ENCODE peak calls at places on chromosomes 6 and 20, in four cellular contexts. S, G, W and B are unnamed samples.

GRCh38 chr6:5068153-5068751 is 16.9 kb upstream of the PPP1R3G start:
- DNase-seq in S (no peak), W (no peak), G (no peak), B (no peak)

GRCh38 chr20:35669681-35670080 is 5.0 kb upstream of the CPNE1 start:
- DNase-seq in W (no peak), G (peak), S (no peak), B (no peak)

GRCh38 chr6:165962361-165962760 is 205.3 kb downstream of the TBXT start:
- DNase-seq in G (no peak), S (no peak), W (no peak), B (no peak)

GRCh38 chr6:167704396-167704801 is 122.3 kb upstream of the AFDN start:
- DNase-seq in G (peak), W (no peak), S (no peak), B (no peak)

GRCh38 chr6:121885399-121886152 is 450.1 kb downstream of the GJA1 start:
- DNase-seq in W (no peak), G (no peak), S (no peak), B (no peak)

GRCh38 chr6:15148356-15149058 is 97.4 kb upstream of the JARID2 start:
- DNase-seq in W (no peak), G (no peak), S (no peak), B (no peak)

GRCh38 chr20:59055302-59055701 is 12.7 kb upstream of the PRELID3B start:
- DNase-seq in G (no peak), S (no peak), W (no peak), B (no peak)

GRCh38 chr6:169851641-169852503 is 100.5 kb downstream of the ERMARD start:
- DNase-seq in S (no peak), W (no peak), G (no peak), B (peak)

GRCh38 chr20:40777653-40778052 is 88.6 kb upstream of the MAFB start:
- DNase-seq in S (no peak), G (no peak), W (no peak), B (no peak)

DNA sequence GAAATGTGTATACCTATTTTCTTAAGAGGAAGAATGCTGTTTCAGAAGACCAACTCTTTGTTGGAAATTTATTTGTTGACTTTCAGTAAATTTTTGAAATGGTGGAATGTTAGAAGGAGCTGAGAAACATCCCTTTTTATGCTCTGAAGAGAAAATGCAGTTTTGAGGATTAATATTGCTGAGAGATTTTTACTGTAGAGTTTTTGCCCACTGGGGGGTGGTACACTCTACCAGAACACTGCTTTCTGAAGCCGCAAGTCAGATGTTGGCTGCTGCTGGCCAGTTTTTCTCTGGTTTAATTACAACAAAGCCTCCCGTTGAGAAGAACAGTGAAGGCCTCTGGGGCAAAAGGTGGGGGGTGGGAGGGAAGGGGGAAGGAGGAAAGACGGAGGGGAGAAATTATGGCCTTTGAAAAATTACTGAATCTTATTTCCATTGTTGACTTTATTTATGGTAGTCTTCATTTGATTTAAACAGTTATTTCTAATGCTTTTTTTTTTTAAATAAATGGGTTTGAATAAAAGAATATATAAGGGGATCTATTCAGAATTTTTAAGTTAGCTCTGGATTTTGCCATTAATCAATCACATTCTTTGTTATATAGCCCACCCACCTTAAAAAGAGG is 3.0 kb downstream of the FLRT3 start:
- DNase-seq in G (no peak), W (peak), S (no peak), B (no peak)
- TF ChIP-seq CTCF in G (no peak), W (peak), S (no peak), B (peak)

DNA sequence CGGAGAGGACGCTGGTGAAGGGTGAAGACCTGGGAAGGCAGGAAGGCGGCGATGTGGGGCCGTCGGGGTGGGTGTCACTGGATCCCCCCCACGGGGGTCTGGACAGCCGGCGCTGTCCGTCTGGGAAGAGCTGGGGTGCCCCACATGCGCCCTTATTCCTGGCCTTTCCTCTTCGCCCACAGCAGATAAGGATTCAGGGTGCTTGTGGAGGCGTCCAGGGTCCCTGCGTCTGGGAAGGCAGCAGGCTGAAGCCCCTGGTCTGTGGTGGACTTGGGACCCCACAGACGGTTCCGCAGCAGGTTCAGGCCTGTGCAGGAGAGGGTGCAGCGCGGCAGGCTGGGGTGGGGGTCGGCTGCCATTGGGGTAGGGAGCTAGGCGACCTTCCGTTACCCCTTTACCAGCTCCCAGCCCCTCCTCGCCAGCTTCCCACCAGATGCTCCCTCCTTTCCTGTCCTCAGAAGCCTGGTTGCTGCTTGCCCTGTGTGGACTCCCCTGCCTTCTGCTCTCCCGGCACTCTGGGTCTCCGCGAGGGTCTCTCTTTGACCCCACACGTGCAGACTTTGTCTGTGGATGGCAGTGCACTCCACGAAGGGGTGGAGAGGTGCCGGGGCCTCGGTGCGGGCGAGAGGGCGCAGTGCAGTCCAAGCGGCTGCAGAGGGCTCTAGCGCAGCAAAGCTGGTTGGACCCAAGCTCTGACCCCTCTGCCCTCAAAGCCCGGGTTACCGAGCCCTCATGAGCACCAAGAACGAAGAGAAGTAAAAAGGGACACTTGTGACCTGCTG is 2.1 kb upstream of the GATA5 start:
- DNase-seq in S (no peak), W (no peak), G (no peak), B (no peak)
- TF ChIP-seq CTCF in S (no peak), W (no peak), G (no peak), B (peak)

GRCh38 chr6:6674872-6675271 is 86.4 kb downstream of the LY86 start:
- DNase-seq in G (no peak), W (no peak), S (no peak), B (no peak)
- TF ChIP-seq CTCF in G (no peak), W (no peak), S (no peak), B (peak)

GRCh38 chr20:62122659-62123449 is 579 bp downstream of the LSM14B start:
- DNase-seq in W (no peak), G (peak), S (peak), B (no peak)

GRCh38 chr20:62121776-62122658 is at the start of gene LSM14B:
- DNase-seq in W (peak), G (peak), S (peak), B (peak)

GRCh38 chr20:62120990-62121775 is 1.1 kb upstream of the LSM14B start:
- DNase-seq in S (no peak), G (peak), W (no peak), B (no peak)

GRCh38 chr20:62126141-62126540 is 3.9 kb downstream of the LSM14B start:
- DNase-seq in S (no peak), G (no peak), W (no peak), B (no peak)

GRCh38 chr20:62123450-62124118 is 1.3 kb downstream of the LSM14B start:
- DNase-seq in S (no peak), G (no peak), W (no peak), B (no peak)
- TF ChIP-seq CTCF in S (no peak), G (no peak), W (no peak), B (no peak)

DNA sequence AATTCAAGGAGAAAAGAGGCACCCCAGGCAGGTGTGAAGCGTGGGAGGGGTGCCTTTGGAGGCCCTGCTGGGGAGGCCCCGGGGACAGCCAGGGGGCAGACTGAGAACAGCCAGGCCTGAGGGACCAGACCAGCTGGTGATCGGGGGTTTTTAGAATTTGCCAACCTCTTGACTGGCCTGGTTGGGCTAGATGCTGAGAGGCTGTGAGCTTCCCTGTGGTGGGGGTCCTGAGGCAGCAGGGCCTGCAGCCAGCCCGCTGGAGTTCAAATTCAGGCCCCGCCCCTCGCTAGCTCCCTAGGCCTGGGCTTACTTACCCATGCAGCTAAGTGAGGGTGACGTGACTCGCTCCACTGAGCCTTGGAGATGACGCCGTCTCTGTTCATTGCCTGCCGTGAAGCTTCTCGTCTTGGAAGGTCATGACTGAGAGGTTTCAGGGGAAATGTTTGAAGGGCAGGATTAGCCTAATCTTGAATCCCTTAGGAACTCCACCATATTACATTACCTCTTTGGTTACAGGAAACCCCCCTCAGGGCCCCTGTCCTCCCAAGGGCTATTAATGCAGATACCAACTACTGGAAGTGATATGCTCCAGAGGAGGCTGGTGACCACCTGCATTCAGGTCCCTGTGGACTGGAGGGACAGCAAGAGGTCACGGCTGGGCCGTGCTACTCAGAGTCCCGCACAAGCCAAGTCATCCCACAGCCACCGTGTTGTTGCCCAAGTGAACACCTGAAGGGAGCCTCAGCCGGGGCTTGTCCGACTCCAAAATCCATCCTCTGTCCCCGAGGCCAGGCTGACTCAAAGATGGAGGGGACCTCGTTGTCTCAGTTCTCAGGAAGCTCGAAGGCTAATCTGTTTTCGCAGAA is 73.9 kb upstream of the DUSP22 start:
- DNase-seq in W (no peak), G (peak), S (no peak), B (no peak)
- TF ChIP-seq CTCF in W (no peak), G (no peak), S (no peak), B (no peak)

GRCh38 chr6:158708239-158708638 is 58.4 kb downstream of the SYTL3 start:
- DNase-seq in W (no peak), S (no peak), G (peak), B (no peak)
- TF ChIP-seq CTCF in W (no peak), S (no peak), G (no peak), B (no peak)